ENCODE peak calls at places on chromosome 19, in five cellular contexts. K is AG09309; U is stimulated activated CD8-positive, alpha-beta memory T cell treated with anti-CD3 and anti-CD28 coated beads, Interleukin-4, amount 100 ng/mL, for 4 hours; A is astrocyte of the spinal cord; R is SK-N-SH. N is an unnamed sample.

GRCh38 chr19:16452321-16452720 is 19.4 kb downstream of the EPS15L1 start:
- DNase-seq in K (no peak), U (no peak), A (no peak), R (no peak), N (no peak)

GRCh38 chr19:30608471-30608870 is 236.3 kb downstream of the ZNF536 start:
- DNase-seq in K (no peak), U (no peak), A (no peak), R (no peak), N (no peak)

GRCh38 chr19:45406957-45407375 is 522 bp downstream of the POLR1G start:
- DNase-seq in K (no peak), U (no peak), A (no peak), R (no peak), N (no peak)

GRCh38 chr19:42074513-42075363 is 1.2 kb upstream of the ZNF574 start:
- DNase-seq in K (no peak), U (no peak), A (no peak), R (peak; percentile 59), N (no peak)

GRCh38 chr19:46697142-46697960 is 19.6 kb downstream of the PRKD2 start:
- DNase-seq in K (no peak), U (no peak), A (peak; percentile 72), R (peak; percentile 72), N (peak; percentile 56)

GRCh38 chr19:13082192-13083007 is 20.3 kb downstream of the LYL1 start:
- DNase-seq in K (no peak), U (no peak), A (peak; percentile 95), R (peak; percentile 66), N (peak; percentile 53)

GRCh38 chr19:7658219-7658686 is 10.6 kb upstream of the RETN start:
- DNase-seq in K (no peak), U (no peak), A (no peak), R (no peak), N (no peak)

GRCh38 chr19:39852882-39853281 is 6.7 kb upstream of the FBL start:
- DNase-seq in K (no peak), U (no peak), A (no peak), R (no peak), N (no peak)

GRCh38 chr19:51593138-51593890 is 22.2 kb downstream of the ZNF175 start:
- DNase-seq in K (no peak), U (no peak), A (no peak), R (no peak), N (no peak)

GRCh38 chr19:18649371-18650047 is 12.7 kb downstream of the KLHL26 start:
- DNase-seq in K (no peak), U (no peak), A (peak; percentile 76), R (no peak), N (peak; percentile 74)

GRCh38 chr19:19452241-19453128 is 47.0 kb downstream of the GATAD2A start:
- DNase-seq in K (no peak), U (no peak), A (no peak), R (no peak), N (no peak)

GRCh38 chr19:57233207-57233606 is 2.4 kb downstream of the AURKC start:
- DNase-seq in K (no peak), U (no peak), A (no peak), R (no peak), N (no peak)

N was measured in fibroblast of lung.